ENCODE peak calls at places on chromosomes 3 and 15, in four cellular contexts. N is CD8-positive, alpha-beta memory T cell; Z is transverse colon; T is neural progenitor cell. O is an unnamed sample. For H3K4me1, the result is how much of the 10 kb centered on the place peaks cover.

GRCh38 chr15:89206908-89207331 is 14.5 kb downstream of the RLBP1 start:
- DNase-seq in T (peak), N (peak), Z (peak), O (peak)

GRCh38 chr15:34984884-34985630 is 3.0 kb downstream of the ZNF770 start:
- DNase-seq in T (no peak), Z (no peak), N (no peak), O (no peak)

GRCh38 chr3:79012530-79012913 is 755.3 kb downstream of the ROBO1 start:
- DNase-seq in Z (no peak), T (no peak), N (no peak), O (no peak)

GRCh38 chr15:57320543-57321220 is 55.6 kb upstream of the CGNL1 start:
- DNase-seq in N (no peak), T (no peak), Z (no peak), O (no peak)

GRCh38 chr3:195451373-195452000 is 8.7 kb upstream of the ACAP2 start:
- DNase-seq in T (peak), N (no peak), Z (no peak), O (no peak)

GRCh38 chr15:95629503-95630168 is 700.9 kb upstream of the NR2F2 start:
- DNase-seq in T (no peak), N (no peak), Z (no peak), O (no peak)

GRCh38 chr3:11555211-11555782 is 88.4 kb downstream of the VGLL4 start:
- DNase-seq in N (no peak), T (no peak), Z (no peak), O (no peak)

GRCh38 chr3:125054436-125055164 is 1.2 kb downstream of the HEG1 start:
- DNase-seq in Z (no peak), T (peak), N (no peak), O (no peak)

GRCh38 chr3:168342946-168343856 is 247.5 kb upstream of the GOLIM4 start:
- DNase-seq in T (no peak), N (no peak), Z (no peak), O (no peak)

GRCh38 chr3:137820366-137820765 is 56.3 kb downstream of the SOX14 start:
- DNase-seq in Z (no peak), N (no peak), T (no peak), O (no peak)

GRCh38 chr15:100765458-100766224 is 114.0 kb upstream of the ALDH1A3 start:
- DNase-seq in T (no peak), N (no peak), Z (no peak), O (no peak)

GRCh38 chr15:100766225-100767001 is 113.2 kb upstream of the ALDH1A3 start:
- DNase-seq in Z (no peak), N (no peak), T (peak), O (no peak)

GRCh38 chr15:100768501-100768931 is 111.1 kb upstream of the ALDH1A3 start:
- DNase-seq in Z (no peak), N (no peak), T (no peak), O (no peak)

GRCh38 chr15:100769043-100769974 is 110.3 kb upstream of the ALDH1A3 start:
- DNase-seq in Z (no peak), T (no peak), N (no peak), O (no peak)

GRCh38 chr15:100767002-100767825 is 112.4 kb upstream of the ALDH1A3 start:
- DNase-seq in N (no peak), T (no peak), Z (no peak), O (no peak)
- H3K4me1 ChIP-seq in N (under half), T (under half), Z (under half), O (under half)

GRCh38 chr3:13016083-13016725 is 57.0 kb downstream of the IQSEC1 start:
- DNase-seq in Z (peak), N (peak), T (no peak), O (no peak)
- H3K4me1 ChIP-seq in Z (under half), N (half or more), T (half or more), O (half or more)

GRCh38 chr15:54149115-54149531 is 170.9 kb downstream of the UNC13C start:
- DNase-seq in T (no peak), Z (no peak), N (no peak), O (no peak)

DNA sequence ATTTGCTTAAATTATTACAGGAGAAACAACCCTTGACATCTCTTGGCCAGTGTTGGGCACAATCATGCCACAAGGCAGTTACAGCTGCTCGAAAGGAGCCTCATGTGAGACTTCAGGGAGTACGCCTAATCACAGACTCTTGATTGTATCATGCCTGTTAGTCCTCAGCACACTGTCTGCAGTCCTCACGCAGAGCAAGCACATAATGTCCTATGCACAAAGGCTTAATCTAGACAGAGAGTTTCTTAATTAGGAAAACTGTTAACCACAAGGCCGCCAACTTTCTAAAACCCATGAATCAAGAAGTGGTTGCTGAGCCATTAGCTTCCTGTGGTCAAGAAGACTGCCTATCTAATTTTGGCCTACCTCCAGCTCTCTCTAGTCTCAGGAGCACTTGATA is 172.0 kb downstream of the UNC13C start:
- DNase-seq in Z (no peak), N (no peak), T (no peak), O (no peak)
- H3K4me1 ChIP-seq in Z (under half), N (under half), T (under half), O (under half)

GRCh38 chr15:64624242-64624641 is 151.1 kb downstream of the RBPMS2 start:
- DNase-seq in T (no peak), Z (no peak), N (no peak), O (no peak)
- H3K4me1 ChIP-seq in T (under half), Z (under half), N (half or more), O (under half)

DNA sequence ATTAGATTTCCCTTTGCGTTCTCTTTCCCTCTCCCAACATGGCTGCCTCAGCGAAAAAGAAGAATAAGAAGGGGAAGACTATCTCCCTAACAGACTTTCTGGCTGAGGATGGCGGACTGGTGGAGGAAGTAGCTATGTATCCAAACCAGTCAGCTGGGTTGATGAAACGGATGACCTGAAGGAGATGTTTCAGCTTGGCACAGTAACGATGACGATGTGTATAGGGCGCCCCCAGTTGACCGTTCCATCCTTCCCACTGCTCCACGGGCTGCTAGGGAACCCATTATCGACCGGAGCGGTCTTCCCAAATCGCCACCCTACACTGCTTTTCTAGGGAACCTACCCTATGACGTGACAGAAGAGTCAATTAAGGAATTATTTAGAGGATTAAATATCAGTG is 20.1 kb upstream of the PARP14 start:
- DNase-seq in N (no peak), T (peak), Z (no peak), O (no peak)
- H3K4me1 ChIP-seq in N (under half), T (under half), Z (under half), O (under half)

O was measured in thoracic aorta.